ENCODE peak calls at places on chromosomes 6 and 20, in eight cellular contexts. W, S, X, V, A, U, N and C are unnamed samples.

GRCh38 chr20:3420211-3420707 is 12.8 kb upstream of the DNAAF9 start:
- DNase-seq in W (no peak), A (no peak), X (no peak), U (peak; percentile 78), N (no peak), V (peak; percentile 77), S (no peak), C (peak; percentile 35)

GRCh38 chr20:63006611-63007471 is at the start of gene BHLHE23:
- DNase-seq in W (no peak), U (no peak), S (no peak), A (no peak), N (peak; percentile 85), V (no peak), X (no peak), C (no peak)

GRCh38 chr20:33532753-33533459 is 43.0 kb downstream of the CBFA2T2 start:
- DNase-seq in N (no peak), U (no peak), X (no peak), A (no peak), W (no peak), S (no peak), V (no peak), C (no peak)

GRCh38 chr20:57330998-57331397 is 1.4 kb downstream of the SPO11 start:
- DNase-seq in U (no peak), A (no peak), S (no peak), V (no peak), N (no peak), W (no peak), X (no peak), C (no peak)

GRCh38 chr6:81145506-81145905 is 607.0 kb downstream of the TENT5A start:
- DNase-seq in V (no peak), S (no peak), A (no peak), N (no peak), X (no peak), W (no peak), U (no peak), C (no peak)

GRCh38 chr6:158416841-158417759 is 104.8 kb downstream of the TULP4 start:
- DNase-seq in W (no peak), V (no peak), U (no peak), X (no peak), A (no peak), S (peak; percentile 64), N (no peak), C (no peak)

GRCh38 chr6:106546322-106547052 is 82.8 kb downstream of the RTN4IP1 start:
- DNase-seq in V (no peak), A (no peak), W (no peak), N (no peak), S (no peak), X (no peak), U (no peak), C (no peak)

GRCh38 chr6:167501831-167502385 is 177.0 kb downstream of the TTLL2 start:
- DNase-seq in X (peak; percentile 31), W (peak; percentile 70), S (no peak), N (no peak), A (peak; percentile 59), V (no peak), U (no peak), C (peak; percentile 69)

GRCh38 chr6:149900620-149901443 is 2.9 kb upstream of the RAET1E start:
- DNase-seq in U (no peak), N (peak; percentile 22), X (no peak), W (no peak), S (no peak), A (no peak), V (no peak), C (no peak)

GRCh38 chr6:20332441-20333006 is 69.2 kb upstream of the E2F3 start:
- DNase-seq in A (no peak), N (no peak), W (no peak), S (no peak), V (no peak), U (no peak), X (peak; percentile 27), C (no peak)

GRCh38 chr6:47729019-47729418 is 30.6 kb downstream of the ADGRF4 start:
- DNase-seq in S (no peak), V (no peak), W (no peak), A (no peak), X (no peak), N (no peak), U (no peak), C (no peak)

GRCh38 chr6:7621761-7622160 is 31.8 kb downstream of the SNRNP48 start:
- DNase-seq in X (no peak), A (no peak), V (no peak), N (no peak), U (no peak), S (no peak), W (no peak), C (no peak)

GRCh38 chr20:45489083-45489531 is 19.6 kb downstream of the WFDC2 start:
- DNase-seq in N (no peak), X (no peak), V (no peak), S (no peak), U (no peak), W (no peak), A (no peak), C (no peak)

GRCh38 chr20:48673485-48673884 is 154.3 kb downstream of the PREX1 start:
- DNase-seq in W (no peak), S (no peak), A (no peak), X (no peak), U (no peak), N (no peak), V (no peak), C (no peak)

GRCh38 chr6:3958255-3958654 is 109.1 kb downstream of the FAM50B start:
- DNase-seq in X (no peak), N (no peak), S (no peak), W (no peak), A (no peak), U (no peak), V (no peak), C (no peak)

GRCh38 chr6:80742481-80742880 is 636.0 kb downstream of the BCKDHB start:
- DNase-seq in U (no peak), A (no peak), N (no peak), S (no peak), W (no peak), X (no peak), V (no peak), C (no peak)

GRCh38 chr20:49969946-49970345 is 12.8 kb upstream of the SNAI1 start:
- DNase-seq in U (no peak), W (no peak), N (no peak), S (no peak), A (no peak), X (no peak), V (no peak), C (no peak)

GRCh38 chr20:59671661-59672471 is 67.5 kb downstream of the PHACTR3 start:
- DNase-seq in X (no peak), S (peak; percentile 89), W (no peak), V (no peak), U (no peak), N (no peak), A (no peak), C (no peak)
- TF ChIP-seq EP300 in X (no peak), S (no peak), W (no peak), V (no peak), U (no peak), N (no peak), A (no peak), C (no peak)

GRCh38 chr6:128305228-128305627 is 215.2 kb downstream of the PTPRK start:
- DNase-seq in A (no peak), X (no peak), U (no peak), S (no peak), W (no peak), V (no peak), N (no peak), C (no peak)

GRCh38 chr6:128302942-128303341 is 217.5 kb downstream of the PTPRK start:
- DNase-seq in S (no peak), W (no peak), X (no peak), V (no peak), A (no peak), U (no peak), N (no peak), C (no peak)

GRCh38 chr6:128307671-128308070 is 212.7 kb downstream of the PTPRK start:
- DNase-seq in A (no peak), N (no peak), U (no peak), S (no peak), W (no peak), X (no peak), V (no peak), C (no peak)

GRCh38 chr6:128305976-128306375 is 214.4 kb downstream of the PTPRK start:
- DNase-seq in V (no peak), A (no peak), X (no peak), N (no peak), S (no peak), W (no peak), U (no peak), C (no peak)

GRCh38 chr6:128303870-128304269 is 216.5 kb downstream of the PTPRK start:
- DNase-seq in A (no peak), U (no peak), S (no peak), X (no peak), N (no peak), V (no peak), W (no peak), C (no peak)
- TF ChIP-seq POLR2AphosphoS5 in A (no peak), U (no peak), S (no peak), X (no peak), N (no peak), V (no peak), W (no peak), C (no peak)

GRCh38 chr20:18971574-18971973 is 158.0 kb downstream of the SCP2D1 start:
- DNase-seq in U (no peak), A (no peak), S (no peak), W (no peak), X (no peak), V (no peak), N (no peak), C (no peak)
- TF ChIP-seq EP300 in U (no peak), A (no peak), S (no peak), W (no peak), X (no peak), V (no peak), N (no peak), C (no peak)

GRCh38 chr20:25301357-25301920 is 53.6 kb downstream of the PYGB start:
- DNase-seq in X (no peak), W (no peak), U (no peak), N (no peak), A (no peak), S (no peak), V (no peak), C (no peak)

GRCh38 chr20:25304025-25304549 is 56.2 kb downstream of the PYGB start:
- DNase-seq in X (no peak), S (no peak), W (no peak), U (no peak), V (no peak), N (peak; percentile 76), A (no peak), C (no peak)

GRCh38 chr20:25300496-25301170 is 52.7 kb downstream of the PYGB start:
- DNase-seq in N (no peak), W (no peak), S (no peak), U (no peak), V (no peak), A (no peak), X (no peak), C (no peak)

GRCh38 chr20:25302596-25302995 is 54.7 kb downstream of the PYGB start:
- DNase-seq in V (no peak), S (no peak), U (no peak), X (no peak), A (no peak), W (no peak), N (no peak), C (no peak)

GRCh38 chr20:25303292-25304024 is 55.6 kb downstream of the PYGB start:
- DNase-seq in W (no peak), S (no peak), N (no peak), V (no peak), X (no peak), A (no peak), U (no peak), C (no peak)
- TF ChIP-seq POLR2AphosphoS5 in W (no peak), S (no peak), N (no peak), V (no peak), X (no peak), A (no peak), U (no peak), C (no peak)